ENCODE peak calls at places on chromosomes 5 and 9, in seven cellular contexts. T is cardiac muscle cell, F is ovary, H is A549, S is adrenal gland, E is kidney, O is PC-3. W is an unnamed sample.
A peak's percentile ranks its signal among the peaks of the same experiment; 100 is the strongest.

GRCh38 chr9:82924243-82924605 is 138.7 kb downstream of the RASEF start:
- DNase-seq in T (no peak), F (no peak), H (no peak), S (no peak), E (no peak), O (no peak), W (no peak)

GRCh38 chr5:146560205-146560812 is 44.3 kb upstream of the GPR151 start:
- DNase-seq in T (peak; percentile 31), F (no peak), H (no peak), S (no peak), E (no peak), O (peak; percentile 19), W (no peak)

GRCh38 chr5:146218163-146218562 is 14.8 kb downstream of the RBM27 start:
- DNase-seq in T (no peak), F (no peak), H (no peak), S (no peak), E (no peak), O (no peak), W (no peak)

GRCh38 chr9:97755618-97756267 is 58.6 kb upstream of the XPA start:
- DNase-seq in T (no peak), F (no peak), H (no peak), S (no peak), E (no peak), O (no peak), W (no peak)

GRCh38 chr5:38379360-38379827 is 121.0 kb downstream of the EGFLAM start:
- DNase-seq in T (peak; percentile 21), F (no peak), H (no peak), S (no peak), E (no peak), O (no peak), W (peak; percentile 88)

GRCh38 chr5:81233080-81233634 is at the start of gene CKMT2:
- DNase-seq in T (peak; percentile 74), F (peak; percentile 91), H (no peak), S (peak; percentile 94), E (peak; percentile 87), O (no peak), W (no peak)

GRCh38 chr9:107036367-107036766 is 173.4 kb downstream of the ZNF462 start:
- DNase-seq in T (no peak), F (no peak), H (no peak), S (no peak), E (no peak), O (no peak), W (no peak)

GRCh38 chr9:107390319-107390718 is 99.2 kb downstream of the KLF4 start:
- DNase-seq in T (no peak), F (no peak), H (no peak), S (no peak), E (no peak), O (no peak), W (no peak)

GRCh38 chr9:127283917-127284316 is 19.3 kb downstream of the GARNL3 start:
- DNase-seq in T (peak; percentile 60), F (peak; percentile 35), H (peak; percentile 7), S (peak; percentile 67), E (no peak), O (peak; percentile 39), W (peak; percentile 17)

GRCh38 chr5:177994063-177994462 is 2.0 kb downstream of the PROP1 start:
- DNase-seq in T (no peak), F (no peak), H (no peak), S (no peak), E (no peak), O (no peak), W (no peak)

GRCh38 chr5:37900692-37901091 is 60.9 kb upstream of the GDNF start:
- DNase-seq in T (peak; percentile 47), F (peak; percentile 55), H (no peak), S (peak; percentile 59), E (peak; percentile 89), O (peak; percentile 54), W (peak; percentile 52)

GRCh38 chr5:115616892-115617291 is 8.9 kb downstream of the TMED7 start:
- DNase-seq in T (no peak), F (no peak), H (no peak), S (no peak), E (no peak), O (no peak), W (no peak)

GRCh38 chr5:133952729-133953567 is 15.5 kb downstream of the C5orf15 start:
- DNase-seq in T (peak; percentile 98), F (peak; percentile 74), H (no peak), S (peak; percentile 92), E (no peak), O (no peak), W (no peak)

GRCh38 chr5:88555658-88556057 is 287.0 kb upstream of the TMEM161B start:
- DNase-seq in T (no peak), F (no peak), H (no peak), S (no peak), E (no peak), O (no peak), W (peak; percentile 7)

GRCh38 chr9:18296702-18297531 is 177.0 kb upstream of the ADAMTSL1 start:
- DNase-seq in T (peak; percentile 33), F (no peak), H (no peak), S (no peak), E (no peak), O (no peak), W (no peak)

GRCh38 chr9:137878146-137878941 is 762 bp downstream of the CACNA1B start:
- DNase-seq in T (peak; percentile 29), F (no peak), H (no peak), S (no peak), E (no peak), O (no peak), W (peak; percentile 71)

GRCh38 chr9:33445389-33445881 is 2.0 kb downstream of the AQP3 start:
- DNase-seq in T (no peak), F (no peak), H (no peak), S (no peak), E (peak; percentile 84), O (peak; percentile 29), W (no peak)

GRCh38 chr5:85716344-85717202 is 901.2 kb upstream of the COX7C start:
- DNase-seq in T (no peak), F (no peak), H (no peak), S (no peak), E (no peak), O (no peak), W (no peak)

GRCh38 chr9:126822278-126822677 is 17.4 kb downstream of the ZBTB43 start:
- DNase-seq in T (no peak), F (no peak), H (no peak), S (no peak), E (no peak), O (no peak), W (no peak)

GRCh38 chr5:141330299-141331080 is at the start of gene PCDHGA1:
- DNase-seq in T (peak; percentile 67), F (no peak), H (peak; percentile 57), S (no peak), E (no peak), O (peak; percentile 26), W (no peak)

GRCh38 chr5:157463621-157464407 is 3.8 kb downstream of the NIPAL4 start:
- DNase-seq in T (no peak), F (no peak), H (no peak), S (no peak), E (no peak), O (peak; percentile 64), W (peak; percentile 39)

GRCh38 chr5:119340597-119341218 is 15.1 kb upstream of the TNFAIP8 start:
- DNase-seq in T (no peak), F (no peak), H (no peak), S (no peak), E (no peak), O (no peak), W (no peak)

GRCh38 chr9:91972076-91972626 is 22.1 kb upstream of the ROR2 start:
- DNase-seq in T (no peak), F (no peak), H (no peak), S (no peak), E (no peak), O (no peak), W (no peak)

GRCh38 chr5:127031147-127031862 is 947 bp upstream of the MARCHF3 start:
- DNase-seq in T (no peak), F (no peak), H (peak; percentile 9), S (peak; percentile 55), E (peak; percentile 83), O (no peak), W (no peak)

GRCh38 chr9:81474125-81474524 is 215.2 kb downstream of the TLE1 start:
- DNase-seq in T (no peak), F (no peak), H (no peak), S (no peak), E (no peak), O (peak; percentile 33), W (no peak)

GRCh38 chr9:93295456-93296076 is 111.6 kb downstream of the WNK2 start:
- DNase-seq in T (no peak), F (no peak), H (no peak), S (no peak), E (no peak), O (no peak), W (no peak)
- H3K4me1 ChIP-seq in T (no peaks in the 10 kb centered on the region), F (peaks cover 6% of the 10 kb centered on the region), H (peaks cover 4% of the 10 kb centered on the region), S (no peaks in the 10 kb centered on the region), E (no peaks in the 10 kb centered on the region), O (no peaks in the 10 kb centered on the region), W (no peaks in the 10 kb centered on the region)

DNA sequence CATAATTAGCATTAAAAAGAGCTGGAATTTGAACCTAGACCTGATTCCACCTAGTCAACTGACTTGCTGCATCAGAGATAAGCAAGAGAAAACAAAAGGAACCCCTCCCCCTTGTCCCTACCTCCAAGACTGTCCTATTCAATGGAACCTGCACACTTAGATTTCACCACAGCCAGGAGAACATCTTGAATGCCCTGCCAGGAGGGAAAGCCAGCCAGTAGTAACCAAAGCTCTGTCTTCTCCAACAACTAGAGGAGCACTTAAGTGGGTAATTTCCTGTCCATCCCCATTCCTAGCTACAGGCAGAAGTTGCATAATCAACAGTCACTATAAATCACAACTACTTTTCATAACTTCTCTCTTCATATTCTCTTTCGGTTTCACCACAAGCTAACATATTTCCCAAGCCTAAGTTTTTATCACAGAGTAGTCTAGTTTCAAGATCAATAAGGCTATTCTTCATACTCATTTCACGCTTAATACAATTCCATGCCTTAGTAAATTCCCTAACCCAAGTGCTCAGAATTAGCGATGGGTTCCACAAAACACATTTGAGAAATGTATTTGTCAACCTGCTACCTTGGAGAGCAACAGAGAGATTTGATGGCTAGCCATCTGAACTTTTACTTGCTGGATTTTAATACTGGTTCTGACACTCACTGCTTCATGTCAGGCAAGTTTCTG is 2.2 kb downstream of the DENND1A start:
- DNase-seq in T (peak; percentile 68), F (no peak), H (no peak), S (no peak), E (no peak), O (peak; percentile 17), W (peak; percentile 78)
- H3K4me3 ChIP-seq in T (no peak overlapping the region), F (no peak overlapping the region), H (peak overlapping the region; percentile 95), S (no peak overlapping the region), E (peak overlapping the region; percentile 9), O (peak overlapping the region; percentile 80), W (peak overlapping the region; percentile 61)

DNA sequence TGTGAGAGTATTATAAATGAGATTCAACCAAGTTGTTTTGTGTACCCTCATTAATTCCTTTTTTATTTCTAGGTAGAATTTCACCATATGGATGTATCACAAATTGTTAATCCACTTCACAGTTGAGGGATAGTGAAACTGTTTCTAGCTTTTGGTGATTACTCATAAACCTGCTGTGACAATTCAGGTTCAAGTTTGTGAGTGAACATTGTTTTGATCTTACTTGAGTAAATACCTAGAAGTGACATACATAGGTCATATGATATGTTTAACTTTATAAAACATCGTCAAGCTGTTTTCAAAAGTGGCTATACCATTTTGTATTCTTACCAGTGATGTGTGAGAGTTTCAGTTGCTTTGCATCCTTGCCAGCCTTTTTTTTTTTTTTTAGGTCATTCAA is 112.9 kb downstream of the CAMK4 start:
- DNase-seq in T (no peak), F (no peak), H (no peak), S (no peak), E (no peak), O (no peak), W (no peak)
- H3K4me1 ChIP-seq in T (no peaks in the 10 kb centered on the region), F (no peaks in the 10 kb centered on the region), H (no peaks in the 10 kb centered on the region), S (no peaks in the 10 kb centered on the region), E (no peaks in the 10 kb centered on the region), O (no peaks in the 10 kb centered on the region), W (no peaks in the 10 kb centered on the region)

GRCh38 chr5:14143509-14143842 is 334 bp downstream of the TRIO start:
- DNase-seq in T (no peak), F (no peak), H (no peak), S (no peak), E (no peak), O (peak; percentile 31), W (no peak)
- H3K4me3 ChIP-seq in T (peak overlapping the region; percentile 91), F (peak overlapping the region; percentile 78), H (peak overlapping the region; percentile 97), S (no peak overlapping the region), E (no peak overlapping the region), O (peak overlapping the region; percentile 98), W (peak overlapping the region; percentile 96)

W was measured in A673.